ENCODE peak calls at places on chromosomes 5 and 9, in five cellular contexts. R, M, O, W and D are unnamed samples.

GRCh38 chr5:152393420-152393819 is 11.7 kb downstream of the NMUR2 start:
- DNase-seq in R (no peak), M (no peak), O (no peak), W (no peak), D (no peak)

GRCh38 chr9:14165376-14166035 is 148.4 kb downstream of the NFIB start:
- DNase-seq in M (no peak), W (no peak), R (no peak), O (no peak), D (no peak)

GRCh38 chr5:75668988-75669760 is 48.1 kb downstream of the POC5 start:
- DNase-seq in R (peak; percentile 10), W (peak; percentile 33), M (no peak), O (no peak), D (no peak)

GRCh38 chr5:142287096-142287972 is 37.5 kb downstream of the SPRY4 start:
- DNase-seq in M (no peak), O (no peak), W (no peak), R (no peak), D (no peak)

GRCh38 chr5:93246093-93246855 is 334.7 kb downstream of the NR2F1-AS1 start:
- DNase-seq in R (no peak), O (no peak), W (no peak), M (no peak), D (no peak)

GRCh38 chr9:113187935-113188595 is 33.0 kb downstream of the FKBP15 start:
- DNase-seq in M (peak; percentile 26), O (no peak), R (no peak), W (peak; percentile 86), D (no peak)

GRCh38 chr9:38232895-38233294 is 159.6 kb upstream of the ALDH1B1 start:
- DNase-seq in W (no peak), O (no peak), R (no peak), M (no peak), D (no peak)

GRCh38 chr5:132205385-132206125 is 22.1 kb downstream of the P4HA2 start:
- DNase-seq in O (no peak), W (no peak), R (no peak), M (peak; percentile 2), D (peak; percentile 7)

GRCh38 chr5:174571662-174572397 is 152.6 kb upstream of the MSX2 start:
- DNase-seq in R (no peak), O (peak; percentile 57), M (peak; percentile 21), W (peak; percentile 58), D (no peak)

GRCh38 chr5:65611524-65611923 is 12.6 kb downstream of the TRIM23 start:
- DNase-seq in W (no peak), O (no peak), R (no peak), M (no peak), D (no peak)

GRCh38 chr5:171927345-171927941 is 79.0 kb downstream of the FBXW11 start:
- DNase-seq in O (no peak), M (no peak), W (no peak), R (no peak), D (no peak)

GRCh38 chr9:85715587-85715986 is 26.2 kb downstream of the AGTPBP1 start:
- DNase-seq in O (no peak), R (no peak), M (no peak), W (no peak), D (no peak)

GRCh38 chr5:160269017-160269416 is 39.7 kb downstream of the FABP6 start:
- DNase-seq in M (peak; percentile 54), W (peak; percentile 78), R (no peak), O (no peak), D (peak; percentile 62)

GRCh38 chr5:11048760-11049159 is 287.7 kb upstream of the DAP start:
- DNase-seq in O (no peak), M (no peak), R (no peak), W (no peak), D (no peak)
- TF ChIP-seq CTCF in O (peak; percentile 31), M (no peak), R (peak; percentile 41), W (no peak), D (no peak)

GRCh38 chr9:35510366-35510744 is 20.4 kb downstream of the RUSC2 start:
- DNase-seq in W (no peak), R (no peak), O (no peak), M (no peak), D (no peak)

GRCh38 chr9:35510745-35511428 is 21.0 kb downstream of the RUSC2 start:
- DNase-seq in M (peak; percentile 72), O (no peak), W (peak; percentile 84), R (no peak), D (no peak)

GRCh38 chr9:35508069-35508468 is 18.2 kb downstream of the RUSC2 start:
- DNase-seq in W (no peak), R (no peak), M (no peak), O (no peak), D (no peak)

GRCh38 chr9:35515766-35516165 is 25.9 kb downstream of the RUSC2 start:
- DNase-seq in R (no peak), O (no peak), W (no peak), M (no peak), D (no peak)

DNA sequence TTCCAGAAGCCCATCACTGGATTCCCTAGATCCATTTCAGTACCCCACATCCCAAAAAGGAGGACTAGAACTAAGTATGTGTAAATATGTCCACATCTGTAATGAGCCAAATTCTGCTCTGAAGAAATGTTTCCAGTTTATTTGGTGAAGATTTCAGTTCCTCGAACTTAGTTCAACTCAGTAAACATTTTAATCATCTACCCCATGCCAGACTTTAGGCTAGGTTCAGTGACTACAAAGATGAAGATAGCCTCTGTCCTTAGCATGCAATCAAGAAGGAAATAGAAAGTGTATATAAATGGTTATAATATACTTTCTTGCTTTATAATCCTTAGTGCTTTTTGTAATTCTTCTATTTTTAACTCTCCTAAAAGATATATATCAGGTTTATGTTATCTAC is 21.5 kb downstream of the RUSC2 start:
- DNase-seq in M (no peak), R (no peak), W (no peak), O (no peak), D (no peak)
- TF ChIP-seq CTCF in M (no peak), R (no peak), W (no peak), O (no peak), D (no peak)

GRCh38 chr9:3058409-3058808 is 214.5 kb upstream of the PUM3 start:
- DNase-seq in O (no peak), R (no peak), W (no peak), M (no peak), D (no peak)
- TF ChIP-seq CTCF in O (no peak), R (no peak), W (no peak), M (no peak), D (no peak)

GRCh38 chr9:133149130-133150015 is 14.3 kb downstream of the GBGT1 start:
- DNase-seq in R (peak; percentile 69), M (peak; percentile 80), O (peak; percentile 80), W (peak; percentile 90), D (peak; percentile 60)
- TF ChIP-seq CTCF in R (peak; percentile 38), M (peak; percentile 16), O (peak; percentile 39), W (peak; percentile 24), D (no peak)

GRCh38 chr5:78677777-78678668 is 29.5 kb upstream of the LHFPL2 start:
- DNase-seq in O (no peak), W (peak; percentile 85), R (no peak), M (peak; percentile 54), D (no peak)
- TF ChIP-seq CTCF in O (no peak), W (no peak), R (no peak), M (no peak), D (no peak)

DNA sequence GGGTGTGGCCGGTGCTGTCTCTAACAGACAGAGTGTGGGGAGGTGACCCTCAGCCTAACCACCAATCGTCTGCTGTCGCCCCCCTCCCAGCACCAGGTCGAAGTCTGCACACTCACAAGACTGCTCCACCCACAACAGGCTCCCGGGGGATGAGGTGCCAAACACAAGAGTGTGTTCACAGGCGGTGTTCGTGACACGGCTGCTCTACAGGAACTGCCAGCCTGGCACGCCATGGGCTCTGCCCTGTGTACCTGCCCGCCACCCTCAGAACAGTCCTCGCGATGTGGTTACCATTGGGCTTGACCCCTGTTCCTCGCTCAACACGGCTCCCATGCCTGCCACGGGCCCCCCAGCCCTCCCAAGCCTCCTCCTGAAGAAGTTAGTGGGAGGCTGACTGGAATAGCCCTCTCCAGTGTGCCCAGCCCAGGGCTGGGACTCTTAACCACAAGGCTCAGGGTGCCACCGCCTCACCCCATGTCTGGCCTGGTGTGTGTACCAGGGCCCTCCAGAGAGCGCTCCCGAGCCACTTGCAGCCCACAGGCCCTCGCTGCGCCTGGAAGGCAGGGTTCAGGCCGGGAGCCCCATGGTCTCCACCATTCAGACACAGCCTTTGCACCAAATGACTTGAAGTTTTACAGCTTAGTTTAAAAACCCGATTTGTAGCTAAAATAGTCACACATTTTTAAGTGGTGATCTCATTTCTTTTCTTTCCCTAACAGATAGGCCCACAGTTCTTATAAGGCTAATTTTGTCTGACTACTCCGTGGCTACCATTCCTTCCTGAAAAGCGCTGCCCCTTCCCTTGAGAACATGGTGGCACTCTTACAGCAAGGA is 102.5 kb downstream of the CAMSAP1 start:
- DNase-seq in W (no peak), M (no peak), O (no peak), R (no peak), D (no peak)
- TF ChIP-seq CTCF in W (no peak), M (no peak), O (no peak), R (peak; percentile 13), D (no peak)